ENCODE peak calls at places on chromosomes 12 and 14, in seven cellular contexts. One of them, this sample, is unnamed.
A peak's percentile ranks its signal among the peaks of the same experiment; 100 is the strongest.

GRCh38 chr14:103871596-103872480 is 24.5 kb upstream of the PPP1R13B start:
- DNase-seq in uterus: peak; percentile 48
- DNase-seq in CD8-positive, alpha-beta T cell: peak; percentile 66
- DNase-seq in ovary: no peak
- DNase-seq in CD4-positive, CD25-positive, alpha-beta regulatory T cell: peak; percentile 78
- DNase-seq in thyroid gland: peak; percentile 91
- DNase-seq in upper lobe of right lung: peak; percentile 92
- DNase-seq in this sample: no peak

GRCh38 chr12:79673334-79673733 is 17.4 kb downstream of the PAWR start:
- DNase-seq in upper lobe of right lung: no peak
- DNase-seq in CD4-positive, CD25-positive, alpha-beta regulatory T cell: no peak
- DNase-seq in ovary: no peak
- DNase-seq in uterus: no peak
- DNase-seq in thyroid gland: no peak
- DNase-seq in CD8-positive, alpha-beta T cell: no peak
- DNase-seq in this sample: no peak

GRCh38 chr14:91342243-91342760 is 75.3 kb downstream of the CCDC88C start:
- DNase-seq in thyroid gland: no peak
- DNase-seq in CD8-positive, alpha-beta T cell: no peak
- DNase-seq in CD4-positive, CD25-positive, alpha-beta regulatory T cell: no peak
- DNase-seq in ovary: no peak
- DNase-seq in upper lobe of right lung: no peak
- DNase-seq in uterus: no peak
- DNase-seq in this sample: no peak

GRCh38 chr14:90042587-90043252 is 19.1 kb upstream of the KCNK13 start:
- DNase-seq in ovary: no peak
- DNase-seq in CD4-positive, CD25-positive, alpha-beta regulatory T cell: no peak
- DNase-seq in thyroid gland: no peak
- DNase-seq in uterus: no peak
- DNase-seq in CD8-positive, alpha-beta T cell: no peak
- DNase-seq in upper lobe of right lung: no peak
- DNase-seq in this sample: no peak

GRCh38 chr12:38998887-38999482 is 93.6 kb upstream of the CPNE8 start:
- DNase-seq in CD4-positive, CD25-positive, alpha-beta regulatory T cell: no peak
- DNase-seq in CD8-positive, alpha-beta T cell: no peak
- DNase-seq in ovary: no peak
- DNase-seq in upper lobe of right lung: no peak
- DNase-seq in uterus: no peak
- DNase-seq in thyroid gland: no peak
- DNase-seq in this sample: no peak

GRCh38 chr14:90815567-90815816 is 738 bp downstream of the TTC7B start:
- DNase-seq in CD4-positive, CD25-positive, alpha-beta regulatory T cell: no peak
- DNase-seq in ovary: no peak
- DNase-seq in uterus: no peak
- DNase-seq in CD8-positive, alpha-beta T cell: no peak
- DNase-seq in thyroid gland: no peak
- DNase-seq in upper lobe of right lung: no peak
- DNase-seq in this sample: no peak

GRCh38 chr12:26691234-26691970 is 141.6 kb downstream of the ITPR2 start:
- DNase-seq in CD8-positive, alpha-beta T cell: no peak
- DNase-seq in thyroid gland: peak; percentile 4
- DNase-seq in ovary: peak; percentile 20
- DNase-seq in CD4-positive, CD25-positive, alpha-beta regulatory T cell: no peak
- DNase-seq in uterus: peak; percentile 23
- DNase-seq in upper lobe of right lung: no peak
- DNase-seq in this sample: peak; percentile 94

GRCh38 chr12:53147653-53148052 is 32.9 kb upstream of the ZNF740 start:
- DNase-seq in upper lobe of right lung: no peak
- DNase-seq in uterus: no peak
- DNase-seq in ovary: no peak
- DNase-seq in thyroid gland: no peak
- DNase-seq in CD8-positive, alpha-beta T cell: no peak
- DNase-seq in CD4-positive, CD25-positive, alpha-beta regulatory T cell: no peak
- DNase-seq in this sample: no peak

GRCh38 chr12:503111-503761 is 43.5 kb downstream of the B4GALNT3 start:
- DNase-seq in CD4-positive, CD25-positive, alpha-beta regulatory T cell: no peak
- DNase-seq in ovary: no peak
- DNase-seq in uterus: no peak
- DNase-seq in CD8-positive, alpha-beta T cell: no peak
- DNase-seq in thyroid gland: no peak
- DNase-seq in upper lobe of right lung: peak; percentile 80
- DNase-seq in this sample: no peak

GRCh38 chr14:23056257-23056955 is 914 bp downstream of the CDH24 start:
- DNase-seq in CD4-positive, CD25-positive, alpha-beta regulatory T cell: peak; percentile 75
- DNase-seq in thyroid gland: peak; percentile 52
- DNase-seq in uterus: peak; percentile 58
- DNase-seq in upper lobe of right lung: peak; percentile 81
- DNase-seq in ovary: no peak
- DNase-seq in CD8-positive, alpha-beta T cell: peak; percentile 59
- DNase-seq in this sample: peak; percentile 81

GRCh38 chr14:34007902-34008301 is 57.0 kb upstream of the EGLN3 start:
- DNase-seq in CD8-positive, alpha-beta T cell: no peak
- DNase-seq in ovary: no peak
- DNase-seq in thyroid gland: no peak
- DNase-seq in upper lobe of right lung: no peak
- DNase-seq in uterus: no peak
- DNase-seq in CD4-positive, CD25-positive, alpha-beta regulatory T cell: no peak
- DNase-seq in this sample: no peak

GRCh38 chr12:53047221-53048032 is 2.4 kb upstream of the TNS2 start:
- DNase-seq in ovary: peak; percentile 89
- DNase-seq in CD4-positive, CD25-positive, alpha-beta regulatory T cell: peak; percentile 51
- DNase-seq in uterus: peak; percentile 86
- DNase-seq in CD8-positive, alpha-beta T cell: peak; percentile 65
- DNase-seq in thyroid gland: peak; percentile 78
- DNase-seq in upper lobe of right lung: peak; percentile 93
- DNase-seq in this sample: peak; percentile 89

GRCh38 chr12:80941916-80942315 is 4.2 kb upstream of the LIN7A start:
- DNase-seq in ovary: no peak
- DNase-seq in thyroid gland: no peak
- DNase-seq in uterus: no peak
- DNase-seq in upper lobe of right lung: no peak
- DNase-seq in CD4-positive, CD25-positive, alpha-beta regulatory T cell: no peak
- DNase-seq in CD8-positive, alpha-beta T cell: no peak
- DNase-seq in this sample: peak; percentile 18

GRCh38 chr12:2248087-2248900 is 195.5 kb downstream of the CACNA1C start:
- DNase-seq in CD8-positive, alpha-beta T cell: no peak
- DNase-seq in ovary: no peak
- DNase-seq in uterus: no peak
- DNase-seq in thyroid gland: no peak
- DNase-seq in CD4-positive, CD25-positive, alpha-beta regulatory T cell: no peak
- DNase-seq in upper lobe of right lung: no peak
- DNase-seq in this sample: peak; percentile 58

GRCh38 chr14:29846339-29847129 is 81.1 kb downstream of the PRKD1 start:
- DNase-seq in CD8-positive, alpha-beta T cell: no peak
- DNase-seq in ovary: no peak
- DNase-seq in uterus: no peak
- DNase-seq in thyroid gland: no peak
- DNase-seq in upper lobe of right lung: no peak
- DNase-seq in CD4-positive, CD25-positive, alpha-beta regulatory T cell: no peak
- DNase-seq in this sample: no peak

GRCh38 chr12:49487605-49488004 is 51.2 kb upstream of the KCNH3 start:
- DNase-seq in CD8-positive, alpha-beta T cell: no peak
- DNase-seq in CD4-positive, CD25-positive, alpha-beta regulatory T cell: no peak
- DNase-seq in uterus: no peak
- DNase-seq in upper lobe of right lung: no peak
- DNase-seq in ovary: no peak
- DNase-seq in thyroid gland: no peak
- DNase-seq in this sample: no peak

GRCh38 chr12:42130670-42131402 is 13.8 kb downstream of the GXYLT1 start:
- DNase-seq in uterus: peak; percentile 36
- DNase-seq in CD8-positive, alpha-beta T cell: no peak
- DNase-seq in thyroid gland: peak; percentile 45
- DNase-seq in ovary: peak; percentile 33
- DNase-seq in CD4-positive, CD25-positive, alpha-beta regulatory T cell: no peak
- DNase-seq in upper lobe of right lung: no peak
- DNase-seq in this sample: peak; percentile 76

GRCh38 chr14:68772761-68773381 is 20.0 kb downstream of the ZFP36L1 start:
- DNase-seq in uterus: peak; percentile 10
- DNase-seq in thyroid gland: no peak
- DNase-seq in CD8-positive, alpha-beta T cell: no peak
- DNase-seq in upper lobe of right lung: peak; percentile 19
- DNase-seq in CD4-positive, CD25-positive, alpha-beta regulatory T cell: peak; percentile 68
- DNase-seq in ovary: no peak
- DNase-seq in this sample: no peak

GRCh38 chr14:68771631-68772030 is 21.2 kb downstream of the ZFP36L1 start:
- DNase-seq in uterus: no peak
- DNase-seq in ovary: no peak
- DNase-seq in thyroid gland: no peak
- DNase-seq in upper lobe of right lung: peak; percentile 44
- DNase-seq in CD8-positive, alpha-beta T cell: no peak
- DNase-seq in CD4-positive, CD25-positive, alpha-beta regulatory T cell: peak; percentile 60
- DNase-seq in this sample: no peak

GRCh38 chr14:68768316-68768715 is 24.6 kb downstream of the ZFP36L1 start:
- DNase-seq in CD4-positive, CD25-positive, alpha-beta regulatory T cell: no peak
- DNase-seq in upper lobe of right lung: peak; percentile 53
- DNase-seq in ovary: no peak
- DNase-seq in uterus: no peak
- DNase-seq in CD8-positive, alpha-beta T cell: no peak
- DNase-seq in thyroid gland: no peak
- DNase-seq in this sample: no peak

GRCh38 chr14:68770051-68770450 is 22.8 kb downstream of the ZFP36L1 start:
- DNase-seq in ovary: no peak
- DNase-seq in CD4-positive, CD25-positive, alpha-beta regulatory T cell: no peak
- DNase-seq in CD8-positive, alpha-beta T cell: no peak
- DNase-seq in uterus: no peak
- DNase-seq in upper lobe of right lung: peak; percentile 36
- DNase-seq in thyroid gland: no peak
- DNase-seq in this sample: no peak

DNA sequence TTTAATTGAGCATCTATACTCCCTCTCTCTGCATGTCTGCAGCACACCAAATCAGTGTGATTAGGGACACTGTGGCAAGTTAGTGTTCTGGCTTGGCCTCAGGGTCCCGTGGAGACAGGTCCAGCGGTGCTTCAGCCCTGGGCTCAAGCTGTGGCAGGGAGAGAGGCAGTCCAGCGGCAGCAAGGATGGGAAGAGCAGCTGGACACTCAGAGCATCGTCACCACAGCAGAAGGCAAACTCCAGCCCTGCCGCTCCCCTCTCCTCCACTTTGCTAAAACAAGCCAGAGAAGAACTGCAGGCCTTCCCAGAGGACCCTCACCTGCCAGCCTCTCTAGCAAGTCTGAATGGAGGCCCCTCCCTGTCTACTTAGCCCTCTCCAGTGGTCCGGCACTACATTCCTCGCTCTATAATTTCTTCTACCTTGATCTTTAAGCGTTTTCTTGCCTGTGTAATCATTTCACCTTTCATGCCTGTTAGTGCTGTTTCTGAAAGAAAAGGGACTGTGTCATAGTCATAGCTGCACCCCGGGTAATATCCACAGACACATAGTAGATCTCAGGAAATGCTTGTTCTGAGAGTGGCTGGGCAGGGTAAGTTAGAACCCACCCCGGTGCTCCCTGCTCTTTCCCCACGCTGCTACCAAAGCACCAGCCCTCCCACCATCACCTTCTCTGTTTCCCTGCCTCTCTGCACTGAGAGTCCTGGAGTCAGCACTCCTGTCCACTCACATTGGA is 22.1 kb downstream of the ZFP36L1 start:
- DNase-seq in uterus: no peak
- DNase-seq in ovary: no peak
- DNase-seq in CD8-positive, alpha-beta T cell: no peak
- DNase-seq in CD4-positive, CD25-positive, alpha-beta regulatory T cell: peak; percentile 24
- DNase-seq in upper lobe of right lung: peak; percentile 37
- DNase-seq in thyroid gland: no peak
- DNase-seq in this sample: no peak
- H3K27me3 ChIP-seq in uterus: no peaks in the 10 kb centered on the region
- H3K27me3 ChIP-seq in ovary: no peaks in the 10 kb centered on the region
- H3K27me3 ChIP-seq in CD8-positive, alpha-beta T cell: no peaks in the 10 kb centered on the region
- H3K27me3 ChIP-seq in CD4-positive, CD25-positive, alpha-beta regulatory T cell: no peaks in the 10 kb centered on the region
- H3K27me3 ChIP-seq in upper lobe of right lung: no peaks in the 10 kb centered on the region
- H3K27me3 ChIP-seq in thyroid gland: no peaks in the 10 kb centered on the region
- H3K27me3 ChIP-seq in this sample: no peaks in the 10 kb centered on the region

GRCh38 chr12:56633465-56634241 is 3.5 kb upstream of the BAZ2A start:
- DNase-seq in upper lobe of right lung: no peak
- DNase-seq in CD8-positive, alpha-beta T cell: no peak
- DNase-seq in CD4-positive, CD25-positive, alpha-beta regulatory T cell: no peak
- DNase-seq in uterus: no peak
- DNase-seq in thyroid gland: no peak
- DNase-seq in ovary: no peak
- DNase-seq in this sample: peak; percentile 2
- H3K36me3 ChIP-seq in upper lobe of right lung: peaks cover 12% of the 10 kb centered on the region
- H3K36me3 ChIP-seq in CD8-positive, alpha-beta T cell: peaks cover 15% of the 10 kb centered on the region
- H3K36me3 ChIP-seq in CD4-positive, CD25-positive, alpha-beta regulatory T cell: peaks cover 12% of the 10 kb centered on the region
- H3K36me3 ChIP-seq in uterus: no peaks in the 10 kb centered on the region
- H3K36me3 ChIP-seq in thyroid gland: peaks cover 10% of the 10 kb centered on the region
- H3K36me3 ChIP-seq in ovary: no peaks in the 10 kb centered on the region
- H3K36me3 ChIP-seq in this sample: peaks cover 16% of the 10 kb centered on the region

GRCh38 chr14:56797003-56797568 is 13.2 kb downstream of the OTX2 start:
- DNase-seq in thyroid gland: no peak
- DNase-seq in CD4-positive, CD25-positive, alpha-beta regulatory T cell: no peak
- DNase-seq in CD8-positive, alpha-beta T cell: no peak
- DNase-seq in upper lobe of right lung: no peak
- DNase-seq in ovary: no peak
- DNase-seq in uterus: no peak
- DNase-seq in this sample: no peak

GRCh38 chr14:56801920-56802319 is 8.4 kb downstream of the OTX2 start:
- DNase-seq in uterus: no peak
- DNase-seq in ovary: no peak
- DNase-seq in upper lobe of right lung: no peak
- DNase-seq in CD8-positive, alpha-beta T cell: no peak
- DNase-seq in CD4-positive, CD25-positive, alpha-beta regulatory T cell: no peak
- DNase-seq in thyroid gland: no peak
- DNase-seq in this sample: no peak

GRCh38 chr14:56797569-56798446 is 12.5 kb downstream of the OTX2 start:
- DNase-seq in CD4-positive, CD25-positive, alpha-beta regulatory T cell: no peak
- DNase-seq in CD8-positive, alpha-beta T cell: peak; percentile 15
- DNase-seq in thyroid gland: no peak
- DNase-seq in uterus: no peak
- DNase-seq in ovary: no peak
- DNase-seq in upper lobe of right lung: no peak
- DNase-seq in this sample: no peak

GRCh38 chr14:56798447-56799326 is 11.6 kb downstream of the OTX2 start:
- DNase-seq in ovary: no peak
- DNase-seq in thyroid gland: no peak
- DNase-seq in CD4-positive, CD25-positive, alpha-beta regulatory T cell: no peak
- DNase-seq in CD8-positive, alpha-beta T cell: no peak
- DNase-seq in uterus: no peak
- DNase-seq in upper lobe of right lung: no peak
- DNase-seq in this sample: no peak

DNA sequence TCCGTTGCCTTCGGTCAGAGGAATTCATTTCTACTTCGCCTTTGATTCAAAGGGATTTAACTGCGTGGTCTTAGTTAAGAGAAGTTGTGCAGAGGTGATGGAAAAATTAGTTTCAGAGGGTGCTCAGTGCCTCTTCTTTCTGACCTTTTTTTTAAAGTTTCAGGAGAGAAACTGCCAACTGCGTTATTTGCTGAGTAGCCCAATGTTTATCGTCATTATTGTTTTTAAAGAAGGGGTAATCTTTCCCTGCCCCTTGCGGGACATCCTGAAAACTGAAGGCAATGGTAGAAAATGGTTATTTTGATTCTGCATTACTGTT is 11.0 kb downstream of the OTX2 start:
- DNase-seq in CD4-positive, CD25-positive, alpha-beta regulatory T cell: no peak
- DNase-seq in uterus: no peak
- DNase-seq in ovary: no peak
- DNase-seq in upper lobe of right lung: no peak
- DNase-seq in thyroid gland: no peak
- DNase-seq in CD8-positive, alpha-beta T cell: no peak
- DNase-seq in this sample: no peak
- H3K27me3 ChIP-seq in CD4-positive, CD25-positive, alpha-beta regulatory T cell: peaks cover 48% of the 10 kb centered on the region
- H3K27me3 ChIP-seq in uterus: peaks cover 10% of the 10 kb centered on the region
- H3K27me3 ChIP-seq in ovary: no peaks in the 10 kb centered on the region
- H3K27me3 ChIP-seq in upper lobe of right lung: peaks cover 100% of the 10 kb centered on the region
- H3K27me3 ChIP-seq in thyroid gland: peaks cover 60% of the 10 kb centered on the region
- H3K27me3 ChIP-seq in CD8-positive, alpha-beta T cell: peaks cover 36% of the 10 kb centered on the region
- H3K27me3 ChIP-seq in this sample: peaks cover 92% of the 10 kb centered on the region

GRCh38 chr12:132015686-132016430 is 66.1 kb downstream of the EP400 start:
- DNase-seq in CD4-positive, CD25-positive, alpha-beta regulatory T cell: no peak
- DNase-seq in thyroid gland: no peak
- DNase-seq in uterus: no peak
- DNase-seq in ovary: no peak
- DNase-seq in CD8-positive, alpha-beta T cell: no peak
- DNase-seq in upper lobe of right lung: no peak
- DNase-seq in this sample: no peak
- H3K36me3 ChIP-seq in CD4-positive, CD25-positive, alpha-beta regulatory T cell: peaks cover 97% of the 10 kb centered on the region
- H3K36me3 ChIP-seq in thyroid gland: peaks cover 82% of the 10 kb centered on the region
- H3K36me3 ChIP-seq in uterus: no peaks in the 10 kb centered on the region
- H3K36me3 ChIP-seq in ovary: no peaks in the 10 kb centered on the region
- H3K36me3 ChIP-seq in CD8-positive, alpha-beta T cell: peaks cover 87% of the 10 kb centered on the region
- H3K36me3 ChIP-seq in upper lobe of right lung: peaks cover 88% of the 10 kb centered on the region
- H3K36me3 ChIP-seq in this sample: peaks cover 97% of the 10 kb centered on the region